ENCODE peak calls at places on chromosomes 11 and 22, in seven cellular contexts. E is lung, H is GM23248, A is aorta, N is fibroblast of lung, F is heart right ventricle, Z is ovary. T is an unnamed sample.

GRCh38 chr11:106156290-106156937 is 79.0 kb downstream of the AASDHPPT start:
- DNase-seq in A (no peak), Z (peak; percentile 30), E (no peak), H (peak; percentile 82), F (no peak), N (peak; percentile 94), T (peak; percentile 75)

GRCh38 chr11:32032478-32032877 is 58.4 kb upstream of the RCN1 start:
- DNase-seq in N (no peak), Z (no peak), A (no peak), H (peak; percentile 73), F (no peak), E (no peak), T (no peak)

GRCh38 chr11:12163181-12163841 is 52.9 kb downstream of the MICAL2 start:
- DNase-seq in H (peak; percentile 65), A (peak; percentile 81), Z (peak; percentile 26), N (peak; percentile 63), E (no peak), F (peak; percentile 77), T (peak; percentile 70)

GRCh38 chr11:8834379-8834778 is 76.6 kb upstream of the AKIP1 start:
- DNase-seq in F (no peak), H (no peak), Z (no peak), A (no peak), N (no peak), E (no peak), T (no peak)

GRCh38 chr11:78192223-78192719 is 3.6 kb downstream of the USP35 start:
- DNase-seq in A (peak; percentile 54), E (no peak), Z (no peak), N (no peak), H (peak; percentile 23), F (no peak), T (no peak)

GRCh38 chr22:22110548-22111266 is 128.1 kb upstream of the TOP3B start:
- DNase-seq in H (peak; percentile 91), Z (no peak), N (peak; percentile 60), F (peak; percentile 30), E (no peak), A (peak; percentile 57), T (peak; percentile 27)

GRCh38 chr22:30472994-30473720 is 1.3 kb upstream of the SEC14L3 start:
- DNase-seq in H (no peak), E (no peak), N (no peak), A (no peak), F (no peak), Z (no peak), T (no peak)

GRCh38 chr11:12692238-12693074 is 18.2 kb downstream of the TEAD1 start:
- DNase-seq in F (peak; percentile 94), N (peak; percentile 99), E (peak; percentile 78), H (peak; percentile 92), Z (peak; percentile 96), A (peak; percentile 91), T (peak; percentile 93)

GRCh38 chr11:72643547-72643946 is 30.7 kb downstream of the PDE2A start:
- DNase-seq in H (peak; percentile 60), F (no peak), Z (no peak), A (peak; percentile 72), N (peak; percentile 15), E (no peak), T (no peak)

GRCh38 chr22:27669798-27670599 is 131.6 kb downstream of the MN1 start:
- DNase-seq in E (no peak), F (no peak), Z (no peak), A (no peak), H (peak; percentile 17), N (no peak), T (no peak)

GRCh38 chr22:29673361-29673760 is 46.4 kb upstream of the CABP7 start:
- DNase-seq in A (no peak), E (no peak), Z (no peak), F (no peak), N (no peak), H (no peak), T (no peak)

GRCh38 chr22:41968601-41969000 is 642 bp upstream of the SEPTIN3 start:
- DNase-seq in Z (no peak), A (no peak), E (no peak), N (no peak), H (no peak), F (no peak), T (no peak)

GRCh38 chr22:50300620-50301257 is 6.7 kb downstream of the PLXNB2 start:
- DNase-seq in N (no peak), E (no peak), H (no peak), Z (no peak), A (no peak), F (no peak), T (no peak)

GRCh38 chr22:47623740-47624103 is 861.3 kb downstream of the TBC1D22A start:
- DNase-seq in F (no peak), H (no peak), N (no peak), A (no peak), Z (no peak), E (peak; percentile 17), T (no peak)

GRCh38 chr11:119094816-119095065 is 6.9 kb downstream of the DPAGT1 start:
- DNase-seq in E (no peak), Z (peak; percentile 86), H (peak; percentile 93), N (peak; percentile 88), A (peak; percentile 91), F (peak; percentile 79), T (peak; percentile 82)

GRCh38 chr11:61650781-61651571 is 29.2 kb upstream of the DAGLA start:
- DNase-seq in F (no peak), Z (no peak), A (no peak), E (no peak), H (no peak), N (no peak), T (no peak)

GRCh38 chr11:35822815-35823495 is 120.9 kb upstream of the LDLRAD3 start:
- DNase-seq in H (no peak), A (no peak), N (no peak), E (no peak), F (no peak), Z (no peak), T (no peak)

GRCh38 chr22:45905924-45906865 is 70.8 kb downstream of the WNT7B start:
- DNase-seq in N (peak; percentile 51), A (peak; percentile 67), Z (no peak), H (peak; percentile 91), F (peak; percentile 22), E (no peak), T (no peak)

GRCh38 chr11:3840870-3841425 is at the start of gene RHOG:
- DNase-seq in E (peak; percentile 89), F (peak; percentile 87), Z (peak; percentile 86), H (peak; percentile 87), A (peak; percentile 93), N (peak; percentile 87), T (peak; percentile 82)

GRCh38 chr11:68312117-68312779 is at the start of gene LRP5:
- DNase-seq in F (no peak), E (no peak), N (no peak), Z (peak; percentile 52), H (peak; percentile 65), A (no peak), T (no peak)

GRCh38 chr11:16194566-16194965 is 161.8 kb downstream of the SOX6 start:
- DNase-seq in N (no peak), E (no peak), A (no peak), H (peak; percentile 11), Z (no peak), F (peak; percentile 69), T (no peak)

GRCh38 chr11:116379185-116379828 is 393.5 kb downstream of the BUD13 start:
- DNase-seq in Z (no peak), F (peak; percentile 32), E (no peak), A (no peak), N (peak; percentile 5), H (peak; percentile 47), T (no peak)

GRCh38 chr22:31248965-31249940 is 37.2 kb downstream of the LIMK2 start:
- DNase-seq in E (no peak), H (no peak), F (no peak), N (no peak), Z (peak; percentile 38), A (no peak), T (no peak)

GRCh38 chr22:20586403-20586745 is 79.0 kb downstream of the MED15 start:
- DNase-seq in H (no peak), E (no peak), Z (no peak), N (no peak), A (no peak), F (no peak), T (no peak)

GRCh38 chr11:126791991-126792390 is 208.6 kb downstream of the KIRREL3 start:
- DNase-seq in A (no peak), H (no peak), Z (no peak), N (no peak), E (no peak), F (no peak), T (no peak)

GRCh38 chr11:126793596-126793995 is 207.0 kb downstream of the KIRREL3 start:
- DNase-seq in A (no peak), H (no peak), Z (no peak), F (no peak), N (no peak), E (no peak), T (no peak)

GRCh38 chr11:126799974-126800373 is 200.6 kb downstream of the KIRREL3 start:
- DNase-seq in A (no peak), N (no peak), Z (no peak), E (no peak), H (peak; percentile 94), F (no peak), T (no peak)

DNA sequence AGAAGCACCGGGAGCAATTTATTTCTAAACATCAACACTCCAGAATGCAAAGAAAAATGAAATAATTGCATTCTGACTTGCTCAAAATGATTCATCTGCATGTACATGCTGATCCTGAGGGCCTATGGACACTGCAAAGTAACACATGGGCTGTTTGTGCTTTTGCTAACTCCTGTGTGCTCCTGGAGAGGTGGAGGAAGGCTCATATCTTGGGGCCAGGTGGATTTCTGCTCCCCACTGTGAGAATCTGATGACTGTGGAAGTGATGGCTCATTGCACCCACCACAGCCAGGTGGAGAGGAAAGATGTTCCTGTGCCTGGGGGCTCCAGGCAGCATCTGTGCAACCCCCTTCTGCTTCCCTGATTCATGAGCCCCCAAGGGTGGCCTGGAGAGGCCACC is 202.8 kb downstream of the KIRREL3 start:
- DNase-seq in E (no peak), F (no peak), H (no peak), A (no peak), Z (no peak), N (no peak), T (no peak)
- H3K4me3 ChIP-seq in E (no peak overlapping the region), F (no peak overlapping the region), H (no peak overlapping the region), A (no peak overlapping the region), Z (no peak overlapping the region), N (no peak overlapping the region), T (no peak overlapping the region)

GRCh38 chr11:70029831-70030811 is 48.0 kb upstream of the ANO1 start:
- DNase-seq in E (no peak), A (no peak), Z (no peak), N (no peak), F (no peak), H (no peak), T (no peak)
- H3K27ac ChIP-seq in E (no peak overlapping the region), A (peak overlapping the region; percentile 6), Z (no peak overlapping the region), N (no peak overlapping the region), F (peak overlapping the region; percentile 23), H (no peak overlapping the region), T (no peak overlapping the region)

GRCh38 chr11:95714853-95715776 is 74.5 kb downstream of the FAM76B start:
- DNase-seq in N (no peak), E (no peak), Z (no peak), H (no peak), A (no peak), F (no peak), T (no peak)
- H3K4me1 ChIP-seq in N (no peaks in the 10 kb centered on the region), E (no peaks in the 10 kb centered on the region), Z (peaks cover 4% of the 10 kb centered on the region), H (peaks cover 20% of the 10 kb centered on the region), A (peaks cover 2% of the 10 kb centered on the region), F (no peaks in the 10 kb centered on the region), T (no peaks in the 10 kb centered on the region)

DNA sequence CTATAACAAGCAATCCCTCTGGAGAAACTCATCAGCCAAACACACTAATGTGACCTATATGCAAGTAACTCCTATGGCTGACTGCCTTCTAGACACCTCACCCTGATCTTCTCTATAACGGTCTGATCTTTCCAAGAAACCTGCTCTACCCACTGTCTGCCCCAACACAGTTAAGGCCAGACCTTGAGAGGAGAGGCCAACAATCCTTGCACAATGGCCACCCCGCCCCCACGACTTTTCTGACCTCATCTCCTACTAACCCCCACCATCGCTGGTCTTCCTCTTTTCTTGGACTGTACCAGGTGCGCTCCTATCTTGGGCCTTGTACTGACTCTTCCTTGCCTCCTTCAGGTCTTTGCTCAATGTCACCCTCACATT is 12.5 kb downstream of the HIRA start:
- DNase-seq in E (peak; percentile 33), F (no peak), Z (no peak), A (no peak), N (no peak), H (no peak), T (no peak)
- H3K4me3 ChIP-seq in E (no peak overlapping the region), F (no peak overlapping the region), Z (no peak overlapping the region), A (no peak overlapping the region), N (no peak overlapping the region), H (no peak overlapping the region), T (no peak overlapping the region)